ENCODE peak calls at places on chromosomes 11 and 22, in five cellular contexts. One of them, this sample, is unnamed.

GRCh38 chr11:18061351-18061750 is 15.3 kb upstream of the TPH1 start:
- DNase-seq in breast epithelium: no peak
- DNase-seq in transverse colon: no peak
- DNase-seq in right lobe of liver: no peak
- DNase-seq in GM12891: no peak
- DNase-seq in this sample: no peak

GRCh38 chr22:30867746-30868662 is 100.6 kb downstream of the MORC2 start:
- DNase-seq in breast epithelium: peak; percentile 28
- DNase-seq in transverse colon: peak; percentile 3
- DNase-seq in right lobe of liver: peak; percentile 40
- DNase-seq in GM12891: peak; percentile 8
- DNase-seq in this sample: no peak

GRCh38 chr11:134637091-134638015 is 225.3 kb upstream of the B3GAT1 start:
- DNase-seq in breast epithelium: no peak
- DNase-seq in transverse colon: no peak
- DNase-seq in right lobe of liver: no peak
- DNase-seq in GM12891: no peak
- DNase-seq in this sample: peak; percentile 34

GRCh38 chr11:75872887-75873416 is 57.9 kb downstream of the UVRAG start:
- DNase-seq in breast epithelium: no peak
- DNase-seq in transverse colon: no peak
- DNase-seq in right lobe of liver: no peak
- DNase-seq in GM12891: no peak
- DNase-seq in this sample: no peak

GRCh38 chr22:36221799-36222751 is 17.3 kb downstream of the APOL2 start:
- DNase-seq in breast epithelium: no peak
- DNase-seq in transverse colon: peak; percentile 59
- DNase-seq in right lobe of liver: no peak
- DNase-seq in GM12891: no peak
- DNase-seq in this sample: peak; percentile 80

GRCh38 chr11:3077174-3077839 is 20.1 kb upstream of the CARS1 start:
- DNase-seq in breast epithelium: no peak
- DNase-seq in transverse colon: no peak
- DNase-seq in right lobe of liver: no peak
- DNase-seq in GM12891: no peak
- DNase-seq in this sample: no peak

GRCh38 chr22:26377170-26377825 is 51.8 kb upstream of the ASPHD2 start:
- DNase-seq in breast epithelium: no peak
- DNase-seq in transverse colon: no peak
- DNase-seq in right lobe of liver: no peak
- DNase-seq in GM12891: no peak
- DNase-seq in this sample: no peak

GRCh38 chr22:17562906-17563870 is at the start of gene SLC25A18:
- DNase-seq in breast epithelium: no peak
- DNase-seq in transverse colon: peak; percentile 21
- DNase-seq in right lobe of liver: peak; percentile 81
- DNase-seq in GM12891: no peak
- DNase-seq in this sample: no peak

GRCh38 chr22:50447576-50448551 is 27.0 kb downstream of the SBF1 start:
- DNase-seq in breast epithelium: no peak
- DNase-seq in transverse colon: no peak
- DNase-seq in right lobe of liver: no peak
- DNase-seq in GM12891: no peak
- DNase-seq in this sample: no peak

GRCh38 chr22:38455530-38456271 is 702 bp upstream of the KCNJ4 start:
- DNase-seq in breast epithelium: no peak
- DNase-seq in transverse colon: no peak
- DNase-seq in right lobe of liver: no peak
- DNase-seq in GM12891: no peak
- DNase-seq in this sample: no peak

GRCh38 chr11:69552951-69553350 is 71.5 kb downstream of the LINC01488 start:
- DNase-seq in breast epithelium: peak; percentile 6
- DNase-seq in transverse colon: no peak
- DNase-seq in right lobe of liver: peak; percentile 12
- DNase-seq in GM12891: no peak
- DNase-seq in this sample: no peak

GRCh38 chr11:100777118-100777517 is 90.0 kb downstream of the ARHGAP42 start:
- DNase-seq in breast epithelium: no peak
- DNase-seq in transverse colon: peak; percentile 44
- DNase-seq in right lobe of liver: no peak
- DNase-seq in GM12891: no peak
- DNase-seq in this sample: no peak

GRCh38 chr11:126355926-126356897 is 726 bp downstream of the ST3GAL4 start:
- DNase-seq in breast epithelium: peak; percentile 52
- DNase-seq in transverse colon: no peak
- DNase-seq in right lobe of liver: peak; percentile 78
- DNase-seq in GM12891: peak; percentile 44
- DNase-seq in this sample: no peak

GRCh38 chr11:69558519-69558941 is 77.1 kb downstream of the LINC01488 start:
- DNase-seq in breast epithelium: no peak
- DNase-seq in transverse colon: no peak
- DNase-seq in right lobe of liver: no peak
- DNase-seq in GM12891: no peak
- DNase-seq in this sample: peak; percentile 25

GRCh38 chr22:23187201-23187600 is 6.9 kb downstream of the BCR start:
- DNase-seq in breast epithelium: no peak
- DNase-seq in transverse colon: no peak
- DNase-seq in right lobe of liver: no peak
- DNase-seq in GM12891: no peak
- DNase-seq in this sample: no peak

GRCh38 chr11:67691149-67691548 is 16.7 kb upstream of the ALDH3B2 start:
- DNase-seq in breast epithelium: no peak
- DNase-seq in transverse colon: no peak
- DNase-seq in right lobe of liver: no peak
- DNase-seq in GM12891: no peak
- DNase-seq in this sample: no peak

GRCh38 chr11:120229451-120230424 is 10.2 kb upstream of the POU2F3 start:
- DNase-seq in breast epithelium: no peak
- DNase-seq in transverse colon: no peak
- DNase-seq in right lobe of liver: no peak
- DNase-seq in GM12891: no peak
- DNase-seq in this sample: no peak

GRCh38 chr11:131955901-131956300 is 585.5 kb downstream of the NTM start:
- DNase-seq in breast epithelium: no peak
- DNase-seq in transverse colon: no peak
- DNase-seq in right lobe of liver: no peak
- DNase-seq in GM12891: no peak
- DNase-seq in this sample: no peak

GRCh38 chr11:7471071-7471470 is 14.2 kb upstream of the OLFML1 start:
- DNase-seq in breast epithelium: no peak
- DNase-seq in transverse colon: no peak
- DNase-seq in right lobe of liver: no peak
- DNase-seq in GM12891: no peak
- DNase-seq in this sample: no peak
- TF ChIP-seq POLR2A in breast epithelium: no peak
- TF ChIP-seq POLR2A in transverse colon: no peak
- TF ChIP-seq POLR2A in right lobe of liver: no peak
- TF ChIP-seq POLR2A in GM12891: no peak
- TF ChIP-seq POLR2A in this sample: no peak

DNA sequence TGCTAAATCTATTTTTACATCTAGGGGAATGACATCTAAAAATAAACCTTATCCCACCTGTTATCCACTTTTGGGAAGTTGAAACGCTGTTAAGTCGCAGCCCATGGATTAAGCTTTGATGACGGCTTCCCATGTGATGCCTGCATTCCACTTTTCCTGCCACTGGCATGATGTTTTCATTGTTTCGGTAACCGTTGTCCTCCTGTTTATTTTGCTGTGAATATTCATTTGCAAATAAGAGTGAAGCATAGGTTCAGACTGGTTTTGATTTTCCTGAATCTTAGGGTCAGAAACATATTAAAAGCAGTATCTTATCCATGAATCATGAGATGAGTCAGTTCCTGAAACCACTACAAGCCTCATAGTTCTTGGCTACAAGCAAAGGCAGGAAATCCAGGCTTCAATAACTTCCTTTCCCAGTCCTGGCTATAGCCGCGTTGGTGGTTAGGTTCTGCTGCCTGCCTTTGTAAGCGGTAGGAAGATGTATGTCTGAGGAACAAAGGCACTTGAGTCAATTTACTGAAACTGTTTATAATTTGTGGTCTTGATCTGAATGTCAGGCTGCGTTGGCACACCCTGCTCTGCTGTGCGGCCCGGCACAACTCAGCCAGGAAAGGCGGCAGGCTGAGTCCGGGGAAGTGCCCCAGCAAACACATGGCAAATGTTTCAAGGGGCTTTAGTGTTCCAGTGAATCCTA is 19.4 kb downstream of the TEAD1 start:
- DNase-seq in breast epithelium: no peak
- DNase-seq in transverse colon: peak; percentile 54
- DNase-seq in right lobe of liver: no peak
- DNase-seq in GM12891: no peak
- DNase-seq in this sample: peak; percentile 66
- TF ChIP-seq POLR2A in breast epithelium: no peak
- TF ChIP-seq POLR2A in transverse colon: no peak
- TF ChIP-seq POLR2A in right lobe of liver: peak; percentile 62
- TF ChIP-seq POLR2A in GM12891: no peak
- TF ChIP-seq POLR2A in this sample: no peak

GRCh38 chr22:46075764-46076531 is 74.4 kb upstream of the PPARA start:
- DNase-seq in breast epithelium: peak; percentile 52
- DNase-seq in transverse colon: peak; percentile 8
- DNase-seq in right lobe of liver: peak; percentile 35
- DNase-seq in GM12891: no peak
- DNase-seq in this sample: no peak

GRCh38 chr22:46077669-46078099 is 72.6 kb upstream of the PPARA start:
- DNase-seq in breast epithelium: peak; percentile 51
- DNase-seq in transverse colon: peak; percentile 8
- DNase-seq in right lobe of liver: no peak
- DNase-seq in GM12891: no peak
- DNase-seq in this sample: peak; percentile 45

GRCh38 chr22:46074771-46075551 is 75.4 kb upstream of the PPARA start:
- DNase-seq in breast epithelium: peak; percentile 52
- DNase-seq in transverse colon: peak; percentile 35
- DNase-seq in right lobe of liver: peak; percentile 53
- DNase-seq in GM12891: no peak
- DNase-seq in this sample: peak; percentile 58

GRCh38 chr22:46078241-46079092 is 71.9 kb upstream of the PPARA start:
- DNase-seq in breast epithelium: peak; percentile 88
- DNase-seq in transverse colon: peak; percentile 32
- DNase-seq in right lobe of liver: peak; percentile 63
- DNase-seq in GM12891: no peak
- DNase-seq in this sample: peak; percentile 51

DNA sequence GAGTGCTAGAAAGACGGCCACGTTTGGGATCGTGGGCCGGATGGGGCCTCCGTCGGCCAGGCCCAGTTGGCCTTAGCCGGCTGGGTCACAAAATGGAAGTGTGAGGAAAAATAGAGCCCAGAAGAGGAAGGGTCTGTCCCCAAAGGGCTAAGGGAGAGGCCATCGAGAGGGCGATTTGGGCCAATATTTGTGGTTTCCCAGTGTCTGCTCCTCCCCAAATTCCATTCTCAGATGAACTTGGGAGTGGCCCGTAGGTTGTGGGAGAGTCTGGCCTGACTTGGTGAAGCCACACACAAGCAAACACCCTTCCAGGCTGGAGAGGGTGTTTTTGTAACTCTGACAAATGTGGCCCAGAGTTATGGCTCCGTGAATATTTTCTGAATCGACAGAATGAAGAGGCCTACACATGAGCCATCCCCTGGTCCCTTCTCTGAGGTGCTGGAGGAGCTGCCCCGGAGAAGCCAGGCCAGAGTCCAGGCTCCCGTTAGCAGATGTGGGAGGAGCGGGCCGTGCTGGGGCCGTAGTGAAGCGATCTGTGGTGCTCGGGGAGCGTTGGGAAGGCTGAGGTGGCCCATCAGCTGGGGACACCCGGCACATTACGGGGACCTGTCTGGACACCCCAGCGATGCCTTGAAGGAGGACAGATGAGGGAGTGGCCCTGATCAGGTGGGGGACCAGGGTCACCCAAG is 73.5 kb upstream of the PPARA start:
- DNase-seq in breast epithelium: peak; percentile 66
- DNase-seq in transverse colon: peak; percentile 28
- DNase-seq in right lobe of liver: peak; percentile 65
- DNase-seq in GM12891: no peak
- DNase-seq in this sample: peak; percentile 64
- TF ChIP-seq POLR2A in breast epithelium: no peak
- TF ChIP-seq POLR2A in transverse colon: peak; percentile 44
- TF ChIP-seq POLR2A in right lobe of liver: peak; percentile 26
- TF ChIP-seq POLR2A in GM12891: no peak
- TF ChIP-seq POLR2A in this sample: no peak

GRCh38 chr11:6813651-6814050 is 14.2 kb upstream of the OR6A2 start:
- DNase-seq in breast epithelium: no peak
- DNase-seq in transverse colon: no peak
- DNase-seq in right lobe of liver: no peak
- DNase-seq in GM12891: no peak
- DNase-seq in this sample: no peak

GRCh38 chr11:6817668-6818067 is 18.2 kb upstream of the OR6A2 start:
- DNase-seq in breast epithelium: no peak
- DNase-seq in transverse colon: no peak
- DNase-seq in right lobe of liver: no peak
- DNase-seq in GM12891: no peak
- DNase-seq in this sample: no peak

GRCh38 chr11:6812391-6813005 is 13.0 kb upstream of the OR6A2 start:
- DNase-seq in breast epithelium: no peak
- DNase-seq in transverse colon: no peak
- DNase-seq in right lobe of liver: no peak
- DNase-seq in GM12891: peak; percentile 40
- DNase-seq in this sample: peak; percentile 66
- TF ChIP-seq POLR2A in breast epithelium: no peak
- TF ChIP-seq POLR2A in transverse colon: no peak
- TF ChIP-seq POLR2A in right lobe of liver: no peak
- TF ChIP-seq POLR2A in GM12891: no peak
- TF ChIP-seq POLR2A in this sample: no peak

GRCh38 chr11:62842171-62842717 is 2.9 kb upstream of the WDR74 start:
- DNase-seq in breast epithelium: no peak
- DNase-seq in transverse colon: peak; percentile 38
- DNase-seq in right lobe of liver: peak; percentile 65
- DNase-seq in GM12891: no peak
- DNase-seq in this sample: peak; percentile 76
- TF ChIP-seq POLR2A in breast epithelium: no peak
- TF ChIP-seq POLR2A in transverse colon: no peak
- TF ChIP-seq POLR2A in right lobe of liver: no peak
- TF ChIP-seq POLR2A in GM12891: no peak
- TF ChIP-seq POLR2A in this sample: no peak